ENCODE peak calls at places on chromosomes 3 and 15, in four cellular contexts. E is fibroblast of mammary gland, T is lower leg skin, I is AG10803. O is an unnamed sample.

GRCh38 chr15:38706956-38707355 is 142.3 kb upstream of the RASGRP1 start:
- DNase-seq in E (no peak), T (no peak), I (no peak), O (peak; percentile 76)

GRCh38 chr3:156602424-156602823 is 47.5 kb upstream of the SSR3 start:
- DNase-seq in I (no peak), E (peak; percentile 52), T (no peak), O (peak; percentile 39)

GRCh38 chr15:51863131-51863530 is 33.7 kb downstream of the TMOD3 start:
- DNase-seq in I (no peak), T (no peak), E (no peak), O (no peak)

GRCh38 chr3:141326123-141326522 is 42.2 kb upstream of the ZBTB38 start:
- DNase-seq in I (no peak), E (no peak), T (no peak), O (no peak)

GRCh38 chr15:97235285-97235985 is 725.1 kb upstream of the ARRDC4 start:
- DNase-seq in I (peak; percentile 36), T (no peak), E (peak; percentile 55), O (peak; percentile 61)

GRCh38 chr3:107913671-107914070 is 177.2 kb downstream of the CD47 start:
- DNase-seq in I (peak; percentile 21), E (peak; percentile 77), T (no peak), O (no peak)

GRCh38 chr15:88890495-88890894 is 4.8 kb downstream of the HAPLN3 start:
- DNase-seq in T (no peak), E (no peak), I (peak; percentile 69), O (no peak)

GRCh38 chr3:5565026-5565425 is 377.5 kb downstream of the EDEM1 start:
- DNase-seq in I (no peak), E (no peak), T (no peak), O (no peak)

GRCh38 chr3:81302045-81302444 is 459.4 kb downstream of the GBE1 start:
- DNase-seq in I (peak; percentile 58), T (peak; percentile 15), E (peak; percentile 59), O (peak; percentile 61)

GRCh38 chr3:16253601-16254000 is 11.1 kb downstream of the DPH3 start:
- DNase-seq in I (peak; percentile 62), E (peak; percentile 49), T (peak; percentile 58), O (peak; percentile 78)

GRCh38 chr3:184590795-184591194 is 29.2 kb downstream of the EPHB3 start:
- DNase-seq in E (no peak), T (no peak), I (no peak), O (no peak)

GRCh38 chr15:59028387-59028955 is 41.0 kb downstream of the RNF111 start:
- DNase-seq in T (no peak), I (no peak), E (no peak), O (peak; percentile 6)

DNA sequence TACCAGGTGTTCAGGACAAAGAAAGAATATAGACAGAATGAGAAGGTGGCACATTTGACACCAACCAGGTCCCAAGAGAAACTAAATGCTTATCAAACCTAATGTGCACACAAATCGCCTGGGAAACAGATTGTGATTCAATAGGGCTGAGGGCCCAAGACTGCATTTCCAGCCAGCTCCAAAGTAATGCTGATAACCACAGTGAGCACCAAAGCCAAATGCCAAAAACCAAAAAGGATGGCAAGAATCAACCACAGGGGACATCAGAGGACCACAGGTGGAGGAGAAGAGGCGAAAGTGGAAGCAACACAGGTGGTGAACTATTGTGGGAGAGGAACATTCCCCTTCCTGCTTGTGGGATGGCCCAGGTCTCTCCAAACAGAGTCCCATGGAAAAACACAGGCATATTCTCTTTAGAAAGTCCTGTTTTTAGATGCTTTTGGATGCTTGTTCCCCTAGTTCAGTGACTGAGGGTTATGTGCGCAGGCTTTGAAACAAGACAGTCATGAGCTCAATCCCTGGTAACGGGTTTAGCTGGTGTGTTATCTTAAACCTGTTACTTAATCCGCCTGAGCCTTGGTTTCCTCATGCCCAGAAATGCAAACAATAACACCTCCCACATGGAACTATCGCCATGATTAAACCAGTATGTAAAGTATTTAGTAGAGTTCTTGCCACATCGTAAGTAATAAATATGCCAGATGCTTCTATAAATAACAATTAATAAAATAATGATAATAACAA is 241.7 kb downstream of the ATP8B4 start:
- DNase-seq in T (no peak), E (peak; percentile 70), I (peak; percentile 95), O (no peak)
- TF ChIP-seq CTCF in T (no peak), E (no peak), I (no peak), O (no peak)

GRCh38 chr3:189049458-189050231 is 122.1 kb upstream of the TPRG1 start:
- DNase-seq in I (no peak), E (no peak), T (no peak), O (no peak)
- TF ChIP-seq CTCF in I (no peak), E (peak; percentile 21), T (no peak), O (no peak)

GRCh38 chr15:83446904-83447708 is at the start of gene SH3GL3:
- DNase-seq in T (peak; percentile 62), I (peak; percentile 67), E (peak; percentile 61), O (peak; percentile 82)
- TF ChIP-seq CTCF in T (no peak), I (peak; percentile 61), E (peak; percentile 43), O (peak; percentile 51)

GRCh38 chr15:98272586-98272985 is 312.1 kb downstream of the ARRDC4 start:
- DNase-seq in T (no peak), I (no peak), E (no peak), O (no peak)
- TF ChIP-seq CTCF in T (no peak), I (no peak), E (no peak), O (no peak)

GRCh38 chr3:126212629-126213375 is 32.4 kb upstream of the ALDH1L1 start:
- DNase-seq in I (peak; percentile 46), T (no peak), E (peak; percentile 51), O (peak; percentile 28)
- TF ChIP-seq CTCF in I (no peak), T (no peak), E (no peak), O (peak; percentile 9)

DNA sequence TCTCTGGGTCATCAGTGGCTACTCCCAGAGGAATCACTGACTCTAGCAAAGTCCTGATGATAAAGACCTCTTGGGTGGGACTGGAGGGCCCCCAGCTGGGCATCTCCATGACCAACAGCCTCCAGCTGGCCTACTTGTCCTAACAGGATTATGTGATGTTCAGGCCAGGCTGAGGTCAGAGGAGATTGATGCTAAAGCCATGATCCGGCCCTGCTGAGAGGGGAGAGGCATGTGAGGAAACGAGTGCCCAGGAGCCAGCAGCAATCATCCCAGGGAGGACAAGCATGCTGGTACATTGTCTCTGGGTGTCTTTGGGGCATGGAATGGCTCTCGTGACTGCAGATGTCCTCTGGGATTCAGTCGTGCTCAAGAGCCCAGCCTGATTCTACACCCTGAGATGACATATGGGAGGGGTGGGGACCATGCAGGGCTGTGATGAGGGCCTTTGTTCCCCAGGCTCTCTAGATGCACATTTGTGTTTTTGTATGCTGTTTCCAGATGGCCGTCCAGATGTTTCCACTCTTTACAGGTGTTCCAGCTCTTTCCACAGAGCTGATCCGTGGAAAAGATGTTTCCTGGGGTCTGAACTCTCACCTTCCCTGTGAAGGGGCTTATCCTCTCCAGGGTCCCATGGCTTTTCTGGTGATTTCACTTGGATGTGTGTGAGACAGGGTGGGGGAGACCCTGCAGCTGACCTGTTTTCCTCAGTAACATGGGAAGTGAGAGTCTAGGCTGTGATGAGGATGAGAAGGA is 20.2 kb downstream of the SLC24A1 start:
- DNase-seq in T (no peak), E (no peak), I (no peak), O (no peak)
- TF ChIP-seq CTCF in T (no peak), E (no peak), I (no peak), O (no peak)

GRCh38 chr3:52537165-52537635 is 795 bp downstream of the UQCC5 start:
- DNase-seq in I (no peak), T (no peak), E (no peak), O (no peak)
- TF ChIP-seq CTCF in I (peak; percentile 2), T (no peak), E (no peak), O (no peak)